ENCODE peak calls at places on chromosomes 7 and 10, in five cellular contexts. W, Y, G, M and P are unnamed samples.

GRCh38 chr7:150755473-150756099 is 18.4 kb downstream of the GIMAP5 start:
- DNase-seq in G (no peak), Y (no peak), W (no peak), M (no peak), P (no peak)

GRCh38 chr10:60414877-60415585 is 25.4 kb upstream of the ANK3 start:
- DNase-seq in W (no peak), M (no peak), Y (no peak), G (no peak), P (peak)

GRCh38 chr10:6912424-6912823 is 332.3 kb upstream of the PRKCQ start:
- DNase-seq in G (no peak), M (no peak), Y (no peak), W (no peak), P (no peak)

GRCh38 chr10:132162590-132163277 is 24.0 kb upstream of the DPYSL4 start:
- DNase-seq in Y (no peak), W (no peak), M (no peak), G (no peak), P (no peak)

GRCh38 chr10:15504101-15504840 is 133.2 kb upstream of the FAM171A1 start:
- DNase-seq in M (no peak), Y (no peak), G (no peak), W (no peak), P (peak)

GRCh38 chr10:132722980-132723970 is 62.7 kb downstream of the NKX6-2 start:
- DNase-seq in M (no peak), W (no peak), Y (no peak), G (no peak), P (no peak)

GRCh38 chr7:400901-401485 is 111.0 kb downstream of the FOXL3 start:
- DNase-seq in M (no peak), G (peak), W (no peak), Y (no peak), P (no peak)

GRCh38 chr7:134941185-134941900 is 45.0 kb upstream of the AGBL3 start:
- DNase-seq in W (no peak), Y (no peak), G (no peak), M (no peak), P (peak)

GRCh38 chr7:79615871-79616640 is 162.6 kb upstream of the MAGI2 start:
- DNase-seq in W (no peak), G (no peak), M (no peak), Y (no peak), P (no peak)